ENCODE peak calls at places on chromosomes 6 and 20, in nine cellular contexts. One of them, this sample, is unnamed.

GRCh38 chr6:100426241-100426640 is 38.5 kb downstream of the SIM1 start:
- DNase-seq in HFFc6: no peak
- DNase-seq in adipocyte: no peak
- DNase-seq in effector memory CD4-positive, alpha-beta T cell: no peak
- DNase-seq in germinal center: no peak
- DNase-seq in endothelial cell: no peak
- DNase-seq in neural crest cell: no peak
- DNase-seq in activated naive CD4-positive, alpha-beta T cell treated with anti-CD3 and anti-CD28 coated beads for 36 hours: no peak
- DNase-seq in frontal cortex: no peak
- DNase-seq in this sample: no peak

GRCh38 chr6:118750143-118750542 is 98.8 kb upstream of the CEP85L start:
- DNase-seq in HFFc6: no peak
- DNase-seq in adipocyte: no peak
- DNase-seq in effector memory CD4-positive, alpha-beta T cell: no peak
- DNase-seq in germinal center: no peak
- DNase-seq in endothelial cell: no peak
- DNase-seq in neural crest cell: no peak
- DNase-seq in activated naive CD4-positive, alpha-beta T cell treated with anti-CD3 and anti-CD28 coated beads for 36 hours: no peak
- DNase-seq in frontal cortex: no peak
- DNase-seq in this sample: peak

GRCh38 chr6:163825033-163825432 is 410.5 kb downstream of the QKI start:
- DNase-seq in HFFc6: no peak
- DNase-seq in adipocyte: no peak
- DNase-seq in effector memory CD4-positive, alpha-beta T cell: no peak
- DNase-seq in germinal center: no peak
- DNase-seq in endothelial cell: no peak
- DNase-seq in neural crest cell: no peak
- DNase-seq in activated naive CD4-positive, alpha-beta T cell treated with anti-CD3 and anti-CD28 coated beads for 36 hours: no peak
- DNase-seq in frontal cortex: no peak
- DNase-seq in this sample: no peak

GRCh38 chr20:8756410-8756809 is 312.5 kb upstream of the PLCB4 start:
- DNase-seq in HFFc6: peak
- DNase-seq in adipocyte: peak
- DNase-seq in effector memory CD4-positive, alpha-beta T cell: no peak
- DNase-seq in germinal center: no peak
- DNase-seq in endothelial cell: no peak
- DNase-seq in neural crest cell: no peak
- DNase-seq in activated naive CD4-positive, alpha-beta T cell treated with anti-CD3 and anti-CD28 coated beads for 36 hours: no peak
- DNase-seq in frontal cortex: peak
- DNase-seq in this sample: no peak

GRCh38 chr20:35588397-35588796 is 27.2 kb upstream of the SPAG4 start:
- DNase-seq in HFFc6: no peak
- DNase-seq in adipocyte: no peak
- DNase-seq in effector memory CD4-positive, alpha-beta T cell: no peak
- DNase-seq in germinal center: no peak
- DNase-seq in endothelial cell: no peak
- DNase-seq in neural crest cell: no peak
- DNase-seq in activated naive CD4-positive, alpha-beta T cell treated with anti-CD3 and anti-CD28 coated beads for 36 hours: no peak
- DNase-seq in frontal cortex: no peak
- DNase-seq in this sample: no peak

GRCh38 chr6:44508646-44509045 is 121.1 kb downstream of the CDC5L start:
- DNase-seq in HFFc6: peak
- DNase-seq in adipocyte: peak
- DNase-seq in effector memory CD4-positive, alpha-beta T cell: no peak
- DNase-seq in germinal center: no peak
- DNase-seq in endothelial cell: no peak
- DNase-seq in neural crest cell: no peak
- DNase-seq in activated naive CD4-positive, alpha-beta T cell treated with anti-CD3 and anti-CD28 coated beads for 36 hours: no peak
- DNase-seq in frontal cortex: no peak
- DNase-seq in this sample: no peak

GRCh38 chr6:35084511-35085203 is 56.5 kb downstream of the TCP11 start:
- DNase-seq in HFFc6: no peak
- DNase-seq in adipocyte: no peak
- DNase-seq in effector memory CD4-positive, alpha-beta T cell: no peak
- DNase-seq in germinal center: no peak
- DNase-seq in endothelial cell: no peak
- DNase-seq in neural crest cell: no peak
- DNase-seq in activated naive CD4-positive, alpha-beta T cell treated with anti-CD3 and anti-CD28 coated beads for 36 hours: no peak
- DNase-seq in frontal cortex: peak
- DNase-seq in this sample: no peak

GRCh38 chr6:33505544-33506330 is 51.4 kb downstream of the ZBTB9 start:
- DNase-seq in HFFc6: no peak
- DNase-seq in adipocyte: no peak
- DNase-seq in effector memory CD4-positive, alpha-beta T cell: no peak
- DNase-seq in germinal center: no peak
- DNase-seq in endothelial cell: no peak
- DNase-seq in neural crest cell: no peak
- DNase-seq in activated naive CD4-positive, alpha-beta T cell treated with anti-CD3 and anti-CD28 coated beads for 36 hours: no peak
- DNase-seq in frontal cortex: no peak
- DNase-seq in this sample: no peak

GRCh38 chr20:50450961-50451752 is 59.0 kb upstream of the PTPN1 start:
- DNase-seq in HFFc6: no peak
- DNase-seq in adipocyte: peak
- DNase-seq in effector memory CD4-positive, alpha-beta T cell: no peak
- DNase-seq in germinal center: no peak
- DNase-seq in endothelial cell: no peak
- DNase-seq in neural crest cell: no peak
- DNase-seq in activated naive CD4-positive, alpha-beta T cell treated with anti-CD3 and anti-CD28 coated beads for 36 hours: peak
- DNase-seq in frontal cortex: no peak
- DNase-seq in this sample: peak

GRCh38 chr6:44107017-44107416 is 20.2 kb downstream of the MRPL14 start:
- DNase-seq in HFFc6: no peak
- DNase-seq in adipocyte: no peak
- DNase-seq in effector memory CD4-positive, alpha-beta T cell: no peak
- DNase-seq in germinal center: no peak
- DNase-seq in endothelial cell: no peak
- DNase-seq in neural crest cell: no peak
- DNase-seq in activated naive CD4-positive, alpha-beta T cell treated with anti-CD3 and anti-CD28 coated beads for 36 hours: no peak
- DNase-seq in frontal cortex: no peak
- DNase-seq in this sample: no peak

GRCh38 chr6:109511832-109512231 is 28.8 kb upstream of the ZBTB24 start:
- DNase-seq in HFFc6: no peak
- DNase-seq in adipocyte: no peak
- DNase-seq in effector memory CD4-positive, alpha-beta T cell: no peak
- DNase-seq in germinal center: no peak
- DNase-seq in endothelial cell: no peak
- DNase-seq in neural crest cell: no peak
- DNase-seq in activated naive CD4-positive, alpha-beta T cell treated with anti-CD3 and anti-CD28 coated beads for 36 hours: no peak
- DNase-seq in frontal cortex: no peak
- DNase-seq in this sample: no peak

GRCh38 chr20:59598625-59599310 is 5.6 kb upstream of the PHACTR3 start:
- DNase-seq in HFFc6: no peak
- DNase-seq in adipocyte: peak
- DNase-seq in effector memory CD4-positive, alpha-beta T cell: no peak
- DNase-seq in germinal center: peak
- DNase-seq in endothelial cell: peak
- DNase-seq in neural crest cell: peak
- DNase-seq in activated naive CD4-positive, alpha-beta T cell treated with anti-CD3 and anti-CD28 coated beads for 36 hours: peak
- DNase-seq in frontal cortex: peak
- DNase-seq in this sample: peak

GRCh38 chr6:158669145-158670035 is 19.5 kb downstream of the SYTL3 start:
- DNase-seq in HFFc6: no peak
- DNase-seq in adipocyte: no peak
- DNase-seq in effector memory CD4-positive, alpha-beta T cell: no peak
- DNase-seq in germinal center: no peak
- DNase-seq in endothelial cell: no peak
- DNase-seq in neural crest cell: no peak
- DNase-seq in activated naive CD4-positive, alpha-beta T cell treated with anti-CD3 and anti-CD28 coated beads for 36 hours: no peak
- DNase-seq in frontal cortex: no peak
- DNase-seq in this sample: no peak

GRCh38 chr6:13472976-13473645 is 14.3 kb downstream of the GFOD1 start:
- DNase-seq in HFFc6: no peak
- DNase-seq in adipocyte: no peak
- DNase-seq in effector memory CD4-positive, alpha-beta T cell: no peak
- DNase-seq in germinal center: no peak
- DNase-seq in endothelial cell: no peak
- DNase-seq in neural crest cell: no peak
- DNase-seq in activated naive CD4-positive, alpha-beta T cell treated with anti-CD3 and anti-CD28 coated beads for 36 hours: no peak
- DNase-seq in frontal cortex: no peak
- DNase-seq in this sample: no peak

GRCh38 chr20:49475979-49476378 is 6.5 kb downstream of the KCNB1 start:
- DNase-seq in HFFc6: no peak
- DNase-seq in adipocyte: no peak
- DNase-seq in effector memory CD4-positive, alpha-beta T cell: no peak
- DNase-seq in germinal center: no peak
- DNase-seq in endothelial cell: no peak
- DNase-seq in neural crest cell: no peak
- DNase-seq in activated naive CD4-positive, alpha-beta T cell treated with anti-CD3 and anti-CD28 coated beads for 36 hours: no peak
- DNase-seq in frontal cortex: no peak
- DNase-seq in this sample: no peak

GRCh38 chr6:137261393-137262154 is 42.4 kb upstream of the IFNGR1 start:
- DNase-seq in HFFc6: peak
- DNase-seq in adipocyte: peak
- DNase-seq in effector memory CD4-positive, alpha-beta T cell: no peak
- DNase-seq in germinal center: peak
- DNase-seq in endothelial cell: no peak
- DNase-seq in neural crest cell: no peak
- DNase-seq in activated naive CD4-positive, alpha-beta T cell treated with anti-CD3 and anti-CD28 coated beads for 36 hours: no peak
- DNase-seq in frontal cortex: no peak
- DNase-seq in this sample: no peak

GRCh38 chr20:46767127-46767761 is 57.8 kb downstream of the SLC2A10 start:
- DNase-seq in HFFc6: peak
- DNase-seq in adipocyte: peak
- DNase-seq in effector memory CD4-positive, alpha-beta T cell: no peak
- DNase-seq in germinal center: peak
- DNase-seq in endothelial cell: peak
- DNase-seq in neural crest cell: peak
- DNase-seq in activated naive CD4-positive, alpha-beta T cell treated with anti-CD3 and anti-CD28 coated beads for 36 hours: peak
- DNase-seq in frontal cortex: no peak
- DNase-seq in this sample: peak

GRCh38 chr6:75694406-75694805 is 54.6 kb upstream of the MYO6 start:
- DNase-seq in HFFc6: no peak
- DNase-seq in adipocyte: no peak
- DNase-seq in effector memory CD4-positive, alpha-beta T cell: no peak
- DNase-seq in germinal center: no peak
- DNase-seq in endothelial cell: no peak
- DNase-seq in neural crest cell: no peak
- DNase-seq in activated naive CD4-positive, alpha-beta T cell treated with anti-CD3 and anti-CD28 coated beads for 36 hours: no peak
- DNase-seq in frontal cortex: no peak
- DNase-seq in this sample: no peak

GRCh38 chr6:7813704-7814103 is 87.8 kb downstream of the BMP6 start:
- DNase-seq in HFFc6: no peak
- DNase-seq in adipocyte: no peak
- DNase-seq in effector memory CD4-positive, alpha-beta T cell: no peak
- DNase-seq in germinal center: no peak
- DNase-seq in endothelial cell: no peak
- DNase-seq in neural crest cell: no peak
- DNase-seq in activated naive CD4-positive, alpha-beta T cell treated with anti-CD3 and anti-CD28 coated beads for 36 hours: no peak
- DNase-seq in frontal cortex: no peak
- DNase-seq in this sample: no peak

GRCh38 chr6:17932362-17932852 is 55.0 kb downstream of the KIF13A start:
- DNase-seq in HFFc6: peak
- DNase-seq in adipocyte: peak
- DNase-seq in effector memory CD4-positive, alpha-beta T cell: no peak
- DNase-seq in germinal center: no peak
- DNase-seq in endothelial cell: no peak
- DNase-seq in neural crest cell: no peak
- DNase-seq in activated naive CD4-positive, alpha-beta T cell treated with anti-CD3 and anti-CD28 coated beads for 36 hours: no peak
- DNase-seq in frontal cortex: no peak
- DNase-seq in this sample: no peak

GRCh38 chr6:73285674-73286283 is 22.8 kb upstream of the KHDC1 start:
- DNase-seq in HFFc6: peak
- DNase-seq in adipocyte: peak
- DNase-seq in effector memory CD4-positive, alpha-beta T cell: no peak
- DNase-seq in germinal center: no peak
- DNase-seq in endothelial cell: peak
- DNase-seq in neural crest cell: no peak
- DNase-seq in activated naive CD4-positive, alpha-beta T cell treated with anti-CD3 and anti-CD28 coated beads for 36 hours: no peak
- DNase-seq in frontal cortex: peak
- DNase-seq in this sample: no peak

GRCh38 chr6:144215402-144215931 is 65.2 kb downstream of the STX11 start:
- DNase-seq in HFFc6: no peak
- DNase-seq in adipocyte: peak
- DNase-seq in effector memory CD4-positive, alpha-beta T cell: no peak
- DNase-seq in germinal center: peak
- DNase-seq in endothelial cell: no peak
- DNase-seq in neural crest cell: no peak
- DNase-seq in activated naive CD4-positive, alpha-beta T cell treated with anti-CD3 and anti-CD28 coated beads for 36 hours: no peak
- DNase-seq in frontal cortex: peak
- DNase-seq in this sample: peak

GRCh38 chr6:165842291-165842936 is 179.4 kb upstream of the PDE10A start:
- DNase-seq in HFFc6: no peak
- DNase-seq in adipocyte: no peak
- DNase-seq in effector memory CD4-positive, alpha-beta T cell: no peak
- DNase-seq in germinal center: no peak
- DNase-seq in endothelial cell: no peak
- DNase-seq in neural crest cell: no peak
- DNase-seq in activated naive CD4-positive, alpha-beta T cell treated with anti-CD3 and anti-CD28 coated beads for 36 hours: no peak
- DNase-seq in frontal cortex: no peak
- DNase-seq in this sample: no peak

GRCh38 chr20:54257090-54257816 is 49.4 kb downstream of the PFDN4 start:
- DNase-seq in HFFc6: peak
- DNase-seq in adipocyte: peak
- DNase-seq in effector memory CD4-positive, alpha-beta T cell: no peak
- DNase-seq in germinal center: no peak
- DNase-seq in endothelial cell: no peak
- DNase-seq in neural crest cell: no peak
- DNase-seq in activated naive CD4-positive, alpha-beta T cell treated with anti-CD3 and anti-CD28 coated beads for 36 hours: no peak
- DNase-seq in frontal cortex: no peak
- DNase-seq in this sample: no peak

GRCh38 chr6:165937564-165938358 is 229.9 kb downstream of the TBXT start:
- DNase-seq in HFFc6: no peak
- DNase-seq in adipocyte: no peak
- DNase-seq in effector memory CD4-positive, alpha-beta T cell: no peak
- DNase-seq in germinal center: no peak
- DNase-seq in endothelial cell: no peak
- DNase-seq in neural crest cell: no peak
- DNase-seq in activated naive CD4-positive, alpha-beta T cell treated with anti-CD3 and anti-CD28 coated beads for 36 hours: no peak
- DNase-seq in frontal cortex: no peak
- DNase-seq in this sample: no peak

GRCh38 chr20:17909745-17910345 is 58.7 kb downstream of the SNX5 start:
- DNase-seq in HFFc6: peak
- DNase-seq in adipocyte: peak
- DNase-seq in effector memory CD4-positive, alpha-beta T cell: no peak
- DNase-seq in germinal center: no peak
- DNase-seq in endothelial cell: no peak
- DNase-seq in neural crest cell: no peak
- DNase-seq in activated naive CD4-positive, alpha-beta T cell treated with anti-CD3 and anti-CD28 coated beads for 36 hours: no peak
- DNase-seq in frontal cortex: no peak
- DNase-seq in this sample: no peak

GRCh38 chr20:35304956-35305355 is 12.7 kb upstream of the FAM83C start:
- DNase-seq in HFFc6: no peak
- DNase-seq in adipocyte: no peak
- DNase-seq in effector memory CD4-positive, alpha-beta T cell: no peak
- DNase-seq in germinal center: no peak
- DNase-seq in endothelial cell: no peak
- DNase-seq in neural crest cell: no peak
- DNase-seq in activated naive CD4-positive, alpha-beta T cell treated with anti-CD3 and anti-CD28 coated beads for 36 hours: no peak
- DNase-seq in frontal cortex: no peak
- DNase-seq in this sample: no peak

GRCh38 chr20:31496761-31497295 is 17.4 kb upstream of the HM13 start:
- DNase-seq in HFFc6: no peak
- DNase-seq in adipocyte: no peak
- DNase-seq in effector memory CD4-positive, alpha-beta T cell: no peak
- DNase-seq in germinal center: no peak
- DNase-seq in endothelial cell: no peak
- DNase-seq in neural crest cell: no peak
- DNase-seq in activated naive CD4-positive, alpha-beta T cell treated with anti-CD3 and anti-CD28 coated beads for 36 hours: no peak
- DNase-seq in frontal cortex: no peak
- DNase-seq in this sample: no peak

GRCh38 chr6:129497591-129498555 is 212.1 kb downstream of the ARHGAP18 start:
- DNase-seq in HFFc6: peak
- DNase-seq in adipocyte: no peak
- DNase-seq in effector memory CD4-positive, alpha-beta T cell: no peak
- DNase-seq in germinal center: no peak
- DNase-seq in endothelial cell: no peak
- DNase-seq in neural crest cell: no peak
- DNase-seq in activated naive CD4-positive, alpha-beta T cell treated with anti-CD3 and anti-CD28 coated beads for 36 hours: no peak
- DNase-seq in frontal cortex: no peak
- DNase-seq in this sample: no peak

GRCh38 chr20:22904411-22904810 is 130.7 kb upstream of the SSTR4 start:
- DNase-seq in HFFc6: no peak
- DNase-seq in adipocyte: peak
- DNase-seq in effector memory CD4-positive, alpha-beta T cell: no peak
- DNase-seq in germinal center: no peak
- DNase-seq in endothelial cell: no peak
- DNase-seq in neural crest cell: no peak
- DNase-seq in activated naive CD4-positive, alpha-beta T cell treated with anti-CD3 and anti-CD28 coated beads for 36 hours: no peak
- DNase-seq in frontal cortex: no peak
- DNase-seq in this sample: no peak

GRCh38 chr20:59825563-59825920 is 107.9 kb downstream of the SYCP2 start:
- DNase-seq in HFFc6: no peak
- DNase-seq in adipocyte: no peak
- DNase-seq in effector memory CD4-positive, alpha-beta T cell: no peak
- DNase-seq in germinal center: no peak
- DNase-seq in endothelial cell: no peak
- DNase-seq in neural crest cell: no peak
- DNase-seq in activated naive CD4-positive, alpha-beta T cell treated with anti-CD3 and anti-CD28 coated beads for 36 hours: no peak
- DNase-seq in frontal cortex: no peak
- DNase-seq in this sample: no peak

This sample was measured in activated CD8-positive, alpha-beta T cell treated with anti-CD3 and anti-CD28 coated beads for 36 hours.